ENCODE peak calls at places on chromosomes 2 and 18, in five cellular contexts. K is activated B cell treated with CpG ODN at 0.5 μM for 24 hours, F is ovary, N is lung, W is GM06990. E is an unnamed sample.
A peak's percentile ranks its signal among the peaks of the same experiment; 100 is the strongest.

GRCh38 chr2:60530660-60531276 is 22.7 kb downstream of the BCL11A start:
- DNase-seq in W (no peak), K (no peak), N (peak; percentile 63), F (no peak), E (peak; percentile 54)

GRCh38 chr2:188569441-188569840 is 277.8 kb downstream of the GULP1 start:
- DNase-seq in F (no peak), K (no peak), W (no peak), N (no peak), E (no peak)

GRCh38 chr2:159921752-159922404 is 123.9 kb upstream of the CD302 start:
- DNase-seq in N (peak; percentile 76), K (peak; percentile 65), W (peak; percentile 79), F (peak; percentile 63), E (no peak)

GRCh38 chr2:206989306-206989705 is 50.0 kb downstream of the CPO start:
- DNase-seq in K (no peak), F (no peak), N (peak; percentile 40), W (peak; percentile 13), E (no peak)

GRCh38 chr2:75564026-75564688 is 3.4 kb upstream of the EVA1A start:
- DNase-seq in W (no peak), N (peak; percentile 26), K (no peak), F (no peak), E (no peak)

GRCh38 chr2:197889041-197889440 is 84.6 kb downstream of the PLCL1 start:
- DNase-seq in N (no peak), W (peak; percentile 50), F (no peak), K (no peak), E (no peak)

GRCh38 chr18:67464499-67464898 is 52.0 kb downstream of the DSEL start:
- DNase-seq in N (no peak), W (no peak), K (no peak), F (no peak), E (no peak)

GRCh38 chr2:174777334-174777733 is 13.1 kb upstream of the CHRNA1 start:
- DNase-seq in K (no peak), W (no peak), F (no peak), N (no peak), E (no peak)

GRCh38 chr2:219225350-219225749 is 4.1 kb downstream of the ATG9A start:
- DNase-seq in N (no peak), K (no peak), W (no peak), F (no peak), E (no peak)

GRCh38 chr2:24871852-24872323 is 48.1 kb downstream of the ADCY3 start:
- DNase-seq in N (no peak), F (peak; percentile 68), W (no peak), K (no peak), E (no peak)

GRCh38 chr2:197453914-197454398 is 604 bp downstream of the COQ10B start:
- DNase-seq in F (no peak), N (no peak), K (no peak), W (no peak), E (no peak)

GRCh38 chr18:22273101-22274039 is 104.0 kb downstream of the GATA6 start:
- DNase-seq in W (no peak), K (no peak), N (no peak), F (no peak), E (no peak)

GRCh38 chr18:73545497-73545896 is 602.1 kb downstream of the FBXO15 start:
- DNase-seq in N (no peak), K (no peak), F (no peak), W (no peak), E (no peak)

GRCh38 chr2:218323526-218324472 is 31.5 kb upstream of the TMBIM1 start:
- DNase-seq in N (peak; percentile 65), F (peak; percentile 51), K (no peak), W (no peak), E (no peak)

GRCh38 chr2:96665083-96665569 is 22.6 kb downstream of the FER1L5 start:
- DNase-seq in W (no peak), F (peak; percentile 27), K (no peak), N (peak; percentile 60), E (no peak)

GRCh38 chr18:31954349-31954748 is 11.4 kb upstream of the TRAPPC8 start:
- DNase-seq in K (no peak), F (no peak), W (no peak), N (no peak), E (no peak)

GRCh38 chr2:152031747-152032146 is 67.1 kb downstream of the CACNB4 start:
- DNase-seq in W (no peak), F (no peak), K (no peak), N (no peak), E (no peak)

GRCh38 chr2:121075006-121075545 is 209.9 kb downstream of the TFCP2L1 start:
- DNase-seq in N (no peak), K (no peak), F (peak; percentile 70), W (peak; percentile 62), E (peak; percentile 61)

GRCh38 chr2:180905002-180905401 is 75.4 kb upstream of the UBE2E3 start:
- DNase-seq in F (no peak), W (no peak), K (no peak), N (no peak), E (no peak)

GRCh38 chr2:221484761-221485499 is 87.2 kb downstream of the EPHA4 start:
- DNase-seq in K (no peak), F (no peak), N (no peak), W (no peak), E (no peak)

GRCh38 chr2:240985881-240986786 is 12.3 kb upstream of the SNED1 start:
- DNase-seq in N (no peak), F (no peak), K (peak; percentile 11), W (no peak), E (no peak)

GRCh38 chr18:48310999-48311398 is 98.2 kb downstream of the ZBTB7C start:
- DNase-seq in W (no peak), N (no peak), F (no peak), K (no peak), E (no peak)

GRCh38 chr2:135916232-135916631 is 40.0 kb upstream of the MCM6 start:
- DNase-seq in K (no peak), F (no peak), W (peak; percentile 8), N (no peak), E (no peak)

GRCh38 chr2:99890616-99891259 is 251.7 kb downstream of the AFF3 start:
- DNase-seq in F (no peak), N (no peak), W (no peak), K (no peak), E (no peak)

GRCh38 chr2:1542971-1543370 is 129.7 kb downstream of the TPO start:
- DNase-seq in W (no peak), K (no peak), N (no peak), F (no peak), E (no peak)

GRCh38 chr2:224836263-224836662 is 120.1 kb upstream of the CCDC195 start:
- DNase-seq in W (no peak), K (no peak), N (no peak), F (no peak), E (no peak)

GRCh38 chr2:238906254-238906935 is 58.5 kb downstream of the TWIST2 start:
- DNase-seq in N (no peak), K (no peak), W (no peak), F (no peak), E (no peak)

GRCh38 chr2:240130393-240131195 is 5.5 kb downstream of the COPS9 start:
- DNase-seq in F (no peak), W (no peak), N (no peak), K (no peak), E (no peak)

GRCh38 chr18:75350440-75350839 is 77.1 kb downstream of the SMIM21 start:
- DNase-seq in N (no peak), K (no peak), W (no peak), F (no peak), E (no peak)

GRCh38 chr2:54597153-54597827 is 126.2 kb upstream of the EML6 start:
- DNase-seq in W (no peak), F (peak; percentile 78), K (no peak), N (no peak), E (no peak)

GRCh38 chr18:54805571-54806334 is 22.5 kb upstream of the RAB27B start:
- DNase-seq in N (no peak), F (no peak), K (no peak), W (no peak), E (no peak)

GRCh38 chr18:62741118-62741566 is 25.8 kb downstream of the PHLPP1 start:
- DNase-seq in F (no peak), K (no peak), N (no peak), W (no peak), E (no peak)

GRCh38 chr2:7566382-7566881 is 649.2 kb downstream of the RNF144A start:
- DNase-seq in F (no peak), W (no peak), K (no peak), N (no peak), E (no peak)

GRCh38 chr2:99340669-99341236 is 3.6 kb downstream of the EIF5B start:
- DNase-seq in N (no peak), W (no peak), K (no peak), F (no peak), E (no peak)

GRCh38 chr2:172429351-172429968 is 2.1 kb downstream of the ITGA6 start:
- DNase-seq in K (no peak), N (no peak), W (no peak), F (no peak), E (no peak)

DNA sequence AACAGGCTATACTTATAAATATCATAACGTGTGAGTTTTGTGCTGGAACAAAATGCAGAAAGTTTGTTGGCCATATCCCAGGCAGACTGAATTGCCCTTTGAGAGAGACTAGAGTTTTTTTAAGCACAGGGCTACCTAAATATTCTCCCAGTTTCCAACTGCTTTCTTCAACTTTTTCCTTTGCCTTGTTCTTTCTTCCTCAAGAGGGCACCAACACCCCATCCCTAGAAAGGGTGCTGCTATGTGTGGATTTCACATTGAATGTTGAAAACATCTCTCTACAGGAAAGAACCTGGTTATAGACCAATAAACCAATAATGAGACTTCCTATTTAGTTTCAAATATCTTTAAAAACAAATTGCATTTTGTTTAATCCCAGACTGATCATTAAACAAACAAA is 87.9 kb downstream of the ICOS start:
- DNase-seq in N (no peak), K (no peak), W (no peak), F (no peak), E (no peak)
- TF ChIP-seq CTCF in N (peak; percentile 9), K (no peak), W (peak; percentile 63), F (peak; percentile 18), E (peak; percentile 54)

GRCh38 chr2:28228419-28228995 is 164.2 kb upstream of the FOSL2 start:
- DNase-seq in F (no peak), W (no peak), K (no peak), N (no peak), E (no peak)
- TF ChIP-seq CTCF in F (no peak), W (no peak), K (no peak), N (no peak), E (no peak)

GRCh38 chr2:9105601-9106337 is 100.8 kb upstream of the ASAP2 start:
- DNase-seq in F (no peak), N (no peak), W (no peak), K (no peak), E (no peak)

GRCh38 chr2:9103663-9104277 is 100.3 kb upstream of the MBOAT2 start:
- DNase-seq in F (no peak), K (no peak), W (no peak), N (no peak), E (no peak)

GRCh38 chr2:9101763-9102425 is 98.4 kb upstream of the MBOAT2 start:
- DNase-seq in W (no peak), N (no peak), F (no peak), K (no peak), E (no peak)

GRCh38 chr2:9100080-9100876 is 96.8 kb upstream of the MBOAT2 start:
- DNase-seq in K (no peak), N (no peak), W (peak; percentile 33), F (no peak), E (no peak)

GRCh38 chr2:9102861-9103662 is 99.6 kb upstream of the MBOAT2 start:
- DNase-seq in F (peak; percentile 54), N (no peak), W (no peak), K (no peak), E (no peak)
- TF ChIP-seq CTCF in F (no peak), N (no peak), W (no peak), K (no peak), E (no peak)

GRCh38 chr2:229910832-229911412 is 10.9 kb downstream of the TRIP12 start:
- DNase-seq in N (no peak), K (no peak), F (no peak), W (no peak), E (no peak)
- TF ChIP-seq CTCF in N (peak; percentile 26), K (no peak), F (no peak), W (peak; percentile 59), E (peak; percentile 50)